ENCODE peak calls at places on chromosomes 11 and 22, in seven cellular contexts. One of them, this sample, is unnamed.

GRCh38 chr22:17213976-17214375 is 5.3 kb downstream of the ADA2 start:
- DNase-seq in HepG2: peak; percentile 21
- DNase-seq in GM12878: no peak
- DNase-seq in HCT116: peak; percentile 40
- DNase-seq in SK-N-SH: no peak
- DNase-seq in K562: peak; percentile 51
- DNase-seq in H1: no peak
- DNase-seq in this sample: no peak

GRCh38 chr22:24459911-24460310 is 32.5 kb downstream of the ADORA2A start:
- DNase-seq in HCT116: no peak
- DNase-seq in SK-N-SH: no peak
- DNase-seq in GM12878: no peak
- DNase-seq in H1: no peak
- DNase-seq in K562: no peak
- DNase-seq in HepG2: no peak
- DNase-seq in this sample: no peak

GRCh38 chr11:66183581-66184048 is 84.8 kb upstream of the RAB1B start:
- DNase-seq in K562: no peak
- DNase-seq in H1: no peak
- DNase-seq in GM12878: no peak
- DNase-seq in HCT116: no peak
- DNase-seq in HepG2: no peak
- DNase-seq in SK-N-SH: no peak
- DNase-seq in this sample: peak; percentile 45

GRCh38 chr11:125423247-125423849 is 72.7 kb downstream of the FEZ1 start:
- DNase-seq in HepG2: peak; percentile 7
- DNase-seq in SK-N-SH: no peak
- DNase-seq in H1: no peak
- DNase-seq in HCT116: peak; percentile 19
- DNase-seq in K562: peak; percentile 44
- DNase-seq in GM12878: no peak
- DNase-seq in this sample: peak; percentile 48

GRCh38 chr11:64358907-64359711 is at the start of gene RPS6KA4:
- DNase-seq in H1: no peak
- DNase-seq in SK-N-SH: peak; percentile 95
- DNase-seq in HepG2: no peak
- DNase-seq in K562: peak; percentile 92
- DNase-seq in GM12878: no peak
- DNase-seq in HCT116: no peak
- DNase-seq in this sample: peak; percentile 96

GRCh38 chr11:27304514-27304913 is 58.5 kb downstream of the CCDC34 start:
- DNase-seq in K562: no peak
- DNase-seq in HCT116: no peak
- DNase-seq in SK-N-SH: no peak
- DNase-seq in GM12878: no peak
- DNase-seq in HepG2: no peak
- DNase-seq in H1: peak; percentile 36
- DNase-seq in this sample: no peak

GRCh38 chr11:111086058-111086457 is 159.5 kb upstream of the POU2AF2 start:
- DNase-seq in K562: no peak
- DNase-seq in HCT116: no peak
- DNase-seq in H1: no peak
- DNase-seq in HepG2: peak; percentile 3
- DNase-seq in GM12878: no peak
- DNase-seq in SK-N-SH: no peak
- DNase-seq in this sample: no peak

GRCh38 chr11:76578655-76579046 is 91.9 kb downstream of the LRRC32 start:
- DNase-seq in H1: no peak
- DNase-seq in K562: no peak
- DNase-seq in HCT116: no peak
- DNase-seq in SK-N-SH: peak; percentile 14
- DNase-seq in HepG2: no peak
- DNase-seq in GM12878: no peak
- DNase-seq in this sample: no peak

GRCh38 chr11:35404397-35404775 is 15.0 kb downstream of the SLC1A2 start:
- DNase-seq in GM12878: no peak
- DNase-seq in HepG2: peak; percentile 18
- DNase-seq in H1: no peak
- DNase-seq in K562: peak; percentile 46
- DNase-seq in SK-N-SH: peak; percentile 29
- DNase-seq in HCT116: no peak
- DNase-seq in this sample: no peak

GRCh38 chr11:134862796-134863195 is 450.8 kb upstream of the B3GAT1 start:
- DNase-seq in K562: no peak
- DNase-seq in HCT116: no peak
- DNase-seq in H1: no peak
- DNase-seq in HepG2: no peak
- DNase-seq in GM12878: no peak
- DNase-seq in SK-N-SH: no peak
- DNase-seq in this sample: no peak

GRCh38 chr11:60197442-60197841 is 14.6 kb upstream of the MS4A6A start:
- DNase-seq in HepG2: no peak
- DNase-seq in HCT116: no peak
- DNase-seq in GM12878: no peak
- DNase-seq in SK-N-SH: no peak
- DNase-seq in H1: no peak
- DNase-seq in K562: no peak
- DNase-seq in this sample: no peak

DNA sequence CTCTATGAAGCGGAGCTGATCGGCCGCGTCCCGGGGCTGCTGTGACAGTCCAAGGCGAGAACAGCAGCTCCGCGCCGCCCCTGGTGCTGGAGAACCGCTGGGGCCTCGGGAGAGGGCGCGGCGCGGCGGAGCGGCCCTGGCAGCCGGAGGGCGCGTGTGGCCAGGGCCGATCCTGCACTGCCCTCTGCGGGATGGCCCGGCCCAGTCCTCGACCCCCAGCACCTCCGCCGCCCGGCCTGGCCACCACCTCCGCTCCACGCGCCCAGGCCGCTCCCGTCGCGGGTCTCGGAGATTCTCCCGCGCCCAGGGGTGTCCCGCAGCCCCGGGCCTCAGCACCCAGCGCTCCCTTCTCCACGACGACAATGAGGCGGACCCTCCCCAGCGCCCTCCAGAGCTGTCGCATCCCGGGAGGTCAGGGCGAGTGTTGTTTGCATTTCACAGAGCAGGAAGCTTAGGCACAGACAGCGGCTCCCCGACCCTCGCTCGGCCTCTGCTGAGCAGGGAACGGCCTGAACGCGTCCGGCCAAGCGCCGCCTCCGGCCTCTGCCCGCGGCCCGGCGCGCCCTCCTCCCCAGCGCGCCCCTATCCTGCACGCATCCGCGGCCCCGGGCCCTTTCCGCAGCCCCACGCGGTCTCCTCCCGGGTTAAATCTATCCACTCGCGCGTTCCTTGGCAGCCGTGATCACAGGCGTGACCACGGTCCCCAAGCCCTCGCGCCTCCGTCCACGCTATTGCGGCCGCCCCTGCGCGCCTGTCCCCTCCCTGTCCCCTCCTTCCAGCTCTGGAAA is 109.7 kb downstream of the WNT7B start:
- DNase-seq in K562: no peak
- DNase-seq in SK-N-SH: peak; percentile 87
- DNase-seq in H1: no peak
- DNase-seq in HCT116: no peak
- DNase-seq in HepG2: no peak
- DNase-seq in GM12878: no peak
- DNase-seq in this sample: no peak
- TF ChIP-seq JUND in K562: no peak
- TF ChIP-seq JUND in SK-N-SH: no peak
- TF ChIP-seq JUND in H1: no peak
- TF ChIP-seq JUND in HCT116: no peak
- TF ChIP-seq JUND in HepG2: no peak
- TF ChIP-seq JUND in GM12878: no peak
- TF ChIP-seq JUND in this sample: no peak

DNA sequence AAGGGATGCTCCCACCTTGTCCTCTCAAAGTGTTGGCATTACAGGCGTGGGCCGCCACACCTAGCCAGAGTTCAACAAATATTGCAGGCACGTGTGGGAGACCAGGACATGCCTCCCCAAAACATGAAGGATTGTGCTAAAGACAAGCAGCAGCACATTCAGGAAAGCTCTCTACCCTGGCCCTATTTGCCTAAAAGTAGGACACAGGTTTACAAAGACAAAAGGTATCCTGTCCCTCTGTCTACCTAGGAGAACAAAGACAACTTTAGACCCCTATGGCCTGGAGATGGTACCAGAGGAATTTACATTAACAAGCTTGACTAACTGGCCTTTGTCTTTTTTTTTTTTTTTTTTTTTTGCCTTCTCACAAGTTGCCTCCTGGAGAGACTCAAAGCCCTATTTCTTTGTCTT is 904 bp upstream of the ACCS start:
- DNase-seq in GM12878: no peak
- DNase-seq in H1: peak; percentile 17
- DNase-seq in HepG2: no peak
- DNase-seq in K562: no peak
- DNase-seq in SK-N-SH: no peak
- DNase-seq in HCT116: no peak
- DNase-seq in this sample: no peak
- TF ChIP-seq JUND in GM12878: no peak
- TF ChIP-seq JUND in H1: no peak
- TF ChIP-seq JUND in HepG2: no peak
- TF ChIP-seq JUND in K562: no peak
- TF ChIP-seq JUND in SK-N-SH: no peak
- TF ChIP-seq JUND in HCT116: no peak
- TF ChIP-seq JUND in this sample: no peak

GRCh38 chr22:39634530-39635399 is 64.2 kb downstream of the CACNA1I start:
- DNase-seq in H1: no peak
- DNase-seq in GM12878: no peak
- DNase-seq in HepG2: peak; percentile 12
- DNase-seq in K562: peak; percentile 65
- DNase-seq in HCT116: peak; percentile 80
- DNase-seq in SK-N-SH: no peak
- DNase-seq in this sample: peak; percentile 96
- TF ChIP-seq JUND in H1: no peak
- TF ChIP-seq JUND in GM12878: no peak
- TF ChIP-seq JUND in HepG2: no peak
- TF ChIP-seq JUND in K562: peak; percentile 91
- TF ChIP-seq JUND in HCT116: peak; percentile 94
- TF ChIP-seq JUND in SK-N-SH: peak; percentile 70
- TF ChIP-seq JUND in this sample: no peak

GRCh38 chr22:44538071-44538470 is 40.0 kb upstream of the RTL6 start:
- DNase-seq in HCT116: no peak
- DNase-seq in H1: no peak
- DNase-seq in GM12878: no peak
- DNase-seq in K562: no peak
- DNase-seq in HepG2: peak; percentile 3
- DNase-seq in SK-N-SH: no peak
- DNase-seq in this sample: no peak

GRCh38 chr22:44536411-44536810 is 38.4 kb upstream of the RTL6 start:
- DNase-seq in HCT116: no peak
- DNase-seq in HepG2: no peak
- DNase-seq in K562: no peak
- DNase-seq in SK-N-SH: no peak
- DNase-seq in H1: no peak
- DNase-seq in GM12878: no peak
- DNase-seq in this sample: no peak

GRCh38 chr22:44538518-44539315 is 40.7 kb upstream of the RTL6 start:
- DNase-seq in HepG2: no peak
- DNase-seq in HCT116: no peak
- DNase-seq in H1: no peak
- DNase-seq in SK-N-SH: no peak
- DNase-seq in GM12878: no peak
- DNase-seq in K562: no peak
- DNase-seq in this sample: no peak

GRCh38 chr22:44535362-44536095 is 37.5 kb upstream of the RTL6 start:
- DNase-seq in GM12878: no peak
- DNase-seq in H1: no peak
- DNase-seq in HepG2: no peak
- DNase-seq in K562: no peak
- DNase-seq in HCT116: no peak
- DNase-seq in SK-N-SH: no peak
- DNase-seq in this sample: no peak

DNA sequence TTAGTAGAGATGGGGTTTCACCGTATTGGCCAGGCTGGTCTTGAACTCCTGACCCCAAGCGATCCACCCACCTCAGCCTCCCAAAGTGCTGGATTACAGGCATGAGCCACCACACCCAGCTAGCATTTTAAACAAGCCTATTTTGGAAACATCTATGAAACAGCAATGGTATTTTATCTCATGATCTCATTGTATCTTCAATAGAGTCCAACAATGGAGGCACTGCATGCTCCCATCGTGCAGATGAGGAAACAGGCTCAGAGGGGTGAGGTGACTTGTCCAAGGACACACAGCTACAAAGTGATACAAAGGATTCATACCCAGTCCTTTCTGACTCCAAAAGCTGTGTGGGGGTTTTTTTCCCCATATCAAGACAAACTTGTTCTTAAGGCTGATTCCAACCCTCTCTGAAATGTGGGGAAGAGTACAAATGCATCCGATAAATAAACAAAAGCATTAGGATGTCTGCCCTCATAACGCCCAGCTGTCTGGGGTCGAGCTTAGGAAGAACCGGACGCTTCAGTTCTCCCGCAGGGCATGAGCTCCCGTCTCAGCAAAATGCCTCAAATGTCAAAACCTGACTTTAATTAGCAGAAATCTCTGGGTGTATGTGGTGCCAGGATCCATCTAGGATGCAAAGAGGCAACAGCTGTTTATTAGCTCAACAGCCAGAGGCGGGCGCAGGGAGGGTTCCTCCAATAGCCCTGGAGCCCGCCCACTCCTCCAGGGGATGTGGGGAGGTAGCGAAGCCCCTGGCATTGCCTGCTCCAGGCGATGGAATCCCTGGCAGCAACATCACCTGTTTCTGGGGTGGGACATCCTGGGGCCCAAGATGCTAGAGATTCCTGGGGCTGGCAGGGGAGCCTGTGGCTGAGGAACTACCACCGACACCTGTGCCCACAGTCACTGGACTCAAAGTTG is 39.2 kb upstream of the RTL6 start:
- DNase-seq in HCT116: no peak
- DNase-seq in HepG2: no peak
- DNase-seq in H1: no peak
- DNase-seq in K562: no peak
- DNase-seq in SK-N-SH: peak; percentile 57
- DNase-seq in GM12878: no peak
- DNase-seq in this sample: no peak
- TF ChIP-seq JUND in HCT116: no peak
- TF ChIP-seq JUND in HepG2: no peak
- TF ChIP-seq JUND in H1: no peak
- TF ChIP-seq JUND in K562: no peak
- TF ChIP-seq JUND in SK-N-SH: no peak
- TF ChIP-seq JUND in GM12878: no peak
- TF ChIP-seq JUND in this sample: no peak

This sample was measured in T47D.